ENCODE peak calls at places on chromosome 7, in eight cellular contexts. Q is HL-60, M is kidney epithelial cell, J is fibroblast of pulmonary artery, U is ovary, K is tibial artery, E is heart right ventricle, C is mesothelial cell of epicardium. R is an unnamed sample.

GRCh38 chr7:50497068-50497642 is 47.0 kb upstream of the FIGNL1 start:
- DNase-seq in U (no peak), K (no peak), E (no peak), Q (no peak), M (no peak), C (no peak), J (peak; percentile 86), R (no peak)

GRCh38 chr7:37234928-37235327 is 213.7 kb downstream of the ELMO1 start:
- DNase-seq in E (no peak), Q (peak; percentile 14), C (no peak), U (no peak), M (no peak), K (no peak), J (peak; percentile 15), R (no peak)

GRCh38 chr7:44994877-44995554 is 5.0 kb upstream of the CCM2 start:
- DNase-seq in Q (no peak), U (no peak), M (no peak), C (no peak), K (no peak), E (no peak), J (no peak), R (no peak)

GRCh38 chr7:158029431-158029938 is 558.1 kb downstream of the PTPRN2 start:
- DNase-seq in K (peak; percentile 1), J (no peak), C (no peak), E (no peak), U (no peak), M (no peak), Q (no peak), R (no peak)

GRCh38 chr7:135853499-135853898 is 104.9 kb upstream of the FAM180A start:
- DNase-seq in J (no peak), C (no peak), U (no peak), K (no peak), Q (no peak), E (no peak), M (peak; percentile 73), R (no peak)

GRCh38 chr7:12493866-12494265 is 76.7 kb upstream of the SCIN start:
- DNase-seq in J (no peak), E (no peak), C (no peak), M (no peak), K (no peak), U (no peak), Q (no peak), R (no peak)

GRCh38 chr7:31443457-31443856 is 70.4 kb upstream of the ITPRID1 start:
- DNase-seq in C (no peak), J (peak; percentile 53), Q (peak; percentile 34), K (no peak), U (no peak), M (peak; percentile 18), E (no peak), R (peak; percentile 17)

GRCh38 chr7:16318989-16319915 is 102.1 kb downstream of the CRPPA start:
- DNase-seq in U (no peak), Q (no peak), J (peak; percentile 41), C (no peak), M (no peak), E (no peak), K (no peak), R (no peak)

GRCh38 chr7:115478426-115478825 is 552.1 kb downstream of the TFEC start:
- DNase-seq in J (no peak), U (no peak), Q (no peak), M (no peak), C (no peak), K (no peak), E (no peak), R (no peak)

GRCh38 chr7:97818066-97818663 is 54.0 kb downstream of the ASNS start:
- DNase-seq in J (no peak), M (no peak), K (no peak), E (no peak), U (no peak), Q (no peak), C (no peak), R (no peak)

GRCh38 chr7:155543011-155543881 is 3.1 kb downstream of the CNPY1 start:
- DNase-seq in C (no peak), K (no peak), E (no peak), Q (peak; percentile 56), J (peak; percentile 11), U (peak; percentile 32), M (no peak), R (no peak)

GRCh38 chr7:19242246-19242645 is 97.0 kb upstream of the FERD3L start:
- DNase-seq in K (no peak), M (no peak), C (no peak), U (no peak), E (no peak), Q (no peak), J (no peak), R (no peak)
- TF ChIP-seq CTCF in K (no peak), M (no peak), C (no peak), U (no peak), E (no peak), Q (no peak), J (no peak), R (no peak)

DNA sequence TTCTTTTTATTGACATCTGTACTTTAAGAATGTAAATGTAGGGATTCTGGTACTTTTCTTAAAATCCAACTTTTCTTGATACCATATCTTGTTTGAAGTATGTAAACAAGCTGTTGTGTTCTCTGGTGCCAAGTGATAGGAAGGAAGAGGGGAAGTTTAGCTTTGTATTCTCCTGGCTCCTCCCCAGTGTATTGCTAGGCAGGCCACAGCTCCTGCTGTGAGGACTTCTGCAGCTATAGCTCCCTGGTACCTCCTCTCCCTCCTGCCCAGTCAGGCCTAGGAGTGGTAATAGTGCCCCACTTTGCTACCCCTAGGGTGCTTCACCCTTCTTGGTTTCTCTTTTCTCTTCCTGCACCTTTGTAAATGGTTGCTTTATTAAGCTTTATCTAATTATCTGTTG is 45.3 kb upstream of the SP8 start:
- DNase-seq in Q (no peak), U (no peak), E (no peak), K (no peak), M (no peak), C (no peak), J (no peak), R (no peak)
- TF ChIP-seq CTCF in Q (no peak), U (no peak), E (no peak), K (no peak), M (no peak), C (no peak), J (no peak), R (no peak)

DNA sequence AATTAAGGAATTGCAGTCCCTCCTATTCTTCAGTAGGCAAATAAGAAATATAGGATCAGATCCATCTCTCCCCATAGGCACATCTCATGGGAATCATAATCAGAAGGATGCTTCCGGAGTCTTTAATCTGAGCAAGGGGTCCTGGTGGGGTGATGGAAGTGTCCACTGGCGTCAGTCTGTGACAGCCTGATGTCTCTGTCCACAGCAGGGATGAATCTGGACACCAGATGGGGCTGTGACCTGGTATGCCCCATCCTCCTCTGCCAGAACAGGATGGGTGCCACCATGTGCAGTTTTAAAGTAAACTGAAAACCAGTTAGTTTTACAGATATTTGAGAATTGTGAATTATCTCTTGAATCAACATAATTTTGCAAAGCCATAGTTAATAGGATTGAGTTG is 148.7 kb downstream of the C1GALT1 start:
- DNase-seq in M (no peak), Q (no peak), C (no peak), E (no peak), K (no peak), J (no peak), U (no peak), R (no peak)
- TF ChIP-seq CTCF in M (no peak), Q (no peak), C (no peak), E (peak; percentile 13), K (no peak), J (no peak), U (no peak), R (no peak)

GRCh38 chr7:129498021-129498420 is 4.3 kb upstream of the SMKR1 start:
- DNase-seq in E (no peak), U (no peak), K (no peak), M (no peak), C (no peak), Q (no peak), J (no peak), R (no peak)

GRCh38 chr7:129503725-129504124 is 1.4 kb downstream of the SMKR1 start:
- DNase-seq in U (no peak), J (no peak), Q (no peak), K (no peak), M (no peak), E (no peak), C (no peak), R (no peak)

GRCh38 chr7:129501760-129502707 is at the start of gene SMKR1:
- DNase-seq in M (no peak), C (peak; percentile 78), E (peak; percentile 59), K (peak; percentile 29), J (peak; percentile 55), Q (peak; percentile 71), U (peak; percentile 79), R (peak; percentile 94)

GRCh38 chr7:129499915-129500463 is 2.3 kb upstream of the SMKR1 start:
- DNase-seq in J (no peak), U (no peak), M (no peak), C (no peak), E (no peak), Q (no peak), K (no peak), R (no peak)

DNA sequence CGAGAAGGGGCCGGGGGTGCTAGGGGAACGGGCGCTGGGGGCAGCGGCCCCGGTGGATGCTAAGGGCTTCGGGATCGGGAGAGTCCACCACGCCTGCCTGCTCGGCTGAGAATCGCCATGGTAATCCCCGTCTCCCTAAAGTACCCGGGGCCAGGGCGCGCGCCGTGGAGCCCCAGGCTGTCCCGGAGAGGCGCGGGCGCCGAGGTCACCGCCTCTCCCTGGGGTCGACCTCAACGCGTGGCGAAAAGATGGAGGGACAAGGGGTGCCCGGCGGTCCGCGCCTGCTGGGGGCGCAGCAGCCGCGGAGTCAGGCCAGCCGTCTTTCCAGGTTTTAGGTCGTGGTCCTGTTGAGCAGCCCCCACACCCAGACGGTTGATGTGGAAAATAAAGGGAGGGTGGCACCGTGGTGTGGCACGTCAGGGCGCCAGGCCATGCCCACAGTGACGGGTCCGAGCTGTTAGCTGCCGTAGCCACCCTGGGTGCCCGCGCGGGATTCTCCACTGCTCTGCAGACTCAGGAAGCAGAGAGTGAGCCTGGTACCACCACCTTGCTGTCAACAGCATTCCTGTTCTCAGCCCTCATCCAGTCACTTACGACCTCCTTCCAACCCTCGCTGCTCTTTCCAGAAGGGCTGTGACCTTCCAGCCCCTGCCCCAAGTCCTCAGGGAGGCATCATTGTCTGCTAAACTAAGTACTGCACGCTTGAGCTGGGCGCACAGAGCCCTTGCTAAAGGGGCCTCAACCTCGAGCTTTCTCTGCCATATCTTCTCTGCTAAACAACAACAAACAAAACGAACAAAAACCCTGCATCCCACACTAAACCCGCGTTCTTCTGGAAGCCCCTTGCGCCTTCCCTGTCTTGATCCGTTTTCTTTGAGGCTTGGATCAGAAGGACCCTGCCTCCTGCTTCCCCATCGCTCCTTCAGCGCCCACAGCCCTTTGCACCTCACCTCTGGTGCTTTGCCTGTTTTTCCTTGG is 666 bp downstream of the SMKR1 start:
- DNase-seq in C (no peak), J (no peak), K (no peak), M (no peak), Q (no peak), U (no peak), E (no peak), R (no peak)
- TF ChIP-seq CTCF in C (no peak), J (no peak), K (no peak), M (peak; percentile 20), Q (no peak), U (no peak), E (peak; percentile 22), R (no peak)

GRCh38 chr7:63900394-63901203 is 98.0 kb upstream of the ZNF722 start:
- DNase-seq in C (no peak), K (peak; percentile 96), Q (peak; percentile 92), J (peak; percentile 0), M (no peak), E (peak; percentile 98), U (peak; percentile 94), R (peak; percentile 64)
- TF ChIP-seq CTCF in C (no peak), K (no peak), Q (no peak), J (no peak), M (no peak), E (peak; percentile 18), U (no peak), R (no peak)